ENCODE peak calls at places on chromosomes 7 and 10, in eight cellular contexts. V is fibroblast of mammary gland, G is brain microvascular endothelial cell, X is coronary artery, N is cardiac muscle cell, K is GM06990, B is WTC11, J is GM20000. M is an unnamed sample.

GRCh38 chr10:18777258-18777657 is 118.0 kb downstream of the ARL5B start:
- DNase-seq in X (no peak), N (no peak), K (no peak), B (no peak), G (no peak), V (no peak), J (no peak), M (no peak)

GRCh38 chr7:37220664-37221063 is 228.0 kb downstream of the ELMO1 start:
- DNase-seq in J (no peak), V (no peak), K (no peak), N (no peak), B (no peak), X (no peak), G (no peak), M (no peak)

GRCh38 chr7:102326156-102326914 is 29.9 kb downstream of the SPDYE6 start:
- DNase-seq in K (no peak), B (no peak), V (no peak), X (no peak), G (no peak), N (no peak), J (no peak), M (no peak)

GRCh38 chr10:62183442-62183841 is 85.2 kb downstream of the RTKN2 start:
- DNase-seq in K (peak), B (no peak), N (no peak), V (no peak), G (no peak), X (no peak), J (peak), M (no peak)

GRCh38 chr10:28001353-28001752 is 2.5 kb upstream of the ODAD2 start:
- DNase-seq in G (no peak), X (no peak), J (no peak), B (no peak), N (no peak), V (no peak), K (no peak), M (no peak)

GRCh38 chr7:123643495-123644428 is 11.9 kb upstream of the LMOD2 start:
- DNase-seq in V (peak), X (no peak), G (peak), B (peak), K (no peak), J (no peak), N (peak), M (no peak)

GRCh38 chr10:87753995-87754866 is 63.8 kb downstream of the ATAD1 start:
- DNase-seq in B (no peak), N (no peak), J (no peak), V (no peak), X (no peak), G (no peak), K (no peak), M (no peak)

GRCh38 chr7:27723086-27723485 is 16.9 kb upstream of the TAX1BP1 start:
- DNase-seq in B (no peak), J (no peak), V (no peak), K (no peak), G (no peak), N (no peak), X (no peak), M (no peak)

GRCh38 chr7:158329014-158329610 is 258.5 kb downstream of the PTPRN2 start:
- DNase-seq in G (no peak), X (peak), V (no peak), N (no peak), K (no peak), J (no peak), B (no peak), M (no peak)

GRCh38 chr7:102890292-102890970 is 22.4 kb upstream of the LRRC17 start:
- DNase-seq in X (no peak), K (no peak), J (no peak), B (no peak), V (peak), N (no peak), G (peak), M (no peak)

GRCh38 chr10:15775513-15775912 is 55.8 kb upstream of the ITGA8 start:
- DNase-seq in K (no peak), X (no peak), G (peak), J (no peak), V (peak), N (no peak), B (no peak), M (no peak)

GRCh38 chr10:51014680-51015425 is 59.4 kb upstream of the PRKG1 start:
- DNase-seq in N (no peak), X (no peak), K (no peak), J (no peak), V (peak), G (no peak), B (no peak), M (no peak)

GRCh38 chr7:90455163-90456030 is 14.0 kb upstream of the PTTG1IP2 start:
- DNase-seq in J (peak), B (no peak), V (peak), G (peak), X (no peak), K (peak), N (peak), M (no peak)

GRCh38 chr7:74289660-74290589 is 718 bp downstream of the CLIP2 start:
- DNase-seq in N (no peak), B (no peak), X (no peak), V (no peak), K (peak), G (no peak), J (peak), M (peak)

GRCh38 chr10:132975976-132976682 is 33.8 kb upstream of the CFAP46 start:
- DNase-seq in X (no peak), N (no peak), V (no peak), K (no peak), G (no peak), B (no peak), J (no peak), M (no peak)

GRCh38 chr7:157801971-157802675 is 465.3 kb downstream of the DNAJB6 start:
- DNase-seq in K (no peak), N (no peak), B (no peak), J (no peak), G (no peak), X (no peak), V (no peak), M (no peak)

GRCh38 chr10:83562381-83562780 is 576.9 kb upstream of the GHITM start:
- DNase-seq in G (no peak), N (no peak), K (no peak), J (no peak), B (no peak), V (no peak), X (no peak), M (no peak)

GRCh38 chr7:107045980-107046379 is 1.5 kb downstream of the PRKAR2B start:
- DNase-seq in G (no peak), B (no peak), X (no peak), V (no peak), N (no peak), J (no peak), K (no peak), M (no peak)

GRCh38 chr7:6453737-6454136 is 6.0 kb upstream of the DAGLB start:
- DNase-seq in B (no peak), V (peak), X (no peak), K (no peak), G (peak), J (no peak), N (no peak), M (no peak)

GRCh38 chr10:3095373-3096139 is 28.2 kb downstream of the PFKP start:
- DNase-seq in N (no peak), X (no peak), J (no peak), B (no peak), K (no peak), V (peak), G (peak), M (no peak)

GRCh38 chr10:77006836-77007511 is 630.6 kb downstream of the KCNMA1 start:
- DNase-seq in G (no peak), X (no peak), V (peak), N (no peak), B (no peak), K (no peak), J (no peak), M (no peak)

GRCh38 chr7:158536871-158537865 is 50.5 kb downstream of the PTPRN2 start:
- DNase-seq in V (no peak), B (no peak), N (no peak), G (no peak), J (no peak), X (no peak), K (no peak), M (no peak)

GRCh38 chr7:39735903-39736302 is 112.5 kb downstream of the RALA start:
- DNase-seq in X (no peak), K (no peak), V (peak), N (no peak), J (no peak), G (peak), B (no peak), M (no peak)

GRCh38 chr10:103445767-103446567 is 6.2 kb downstream of the CALHM2 start:
- DNase-seq in N (no peak), B (no peak), G (no peak), X (peak), V (peak), J (no peak), K (no peak), M (no peak)

GRCh38 chr10:116607336-116607735 is 13.4 kb upstream of the PNLIPRP2 start:
- DNase-seq in X (no peak), J (no peak), K (no peak), G (no peak), V (no peak), B (no peak), N (no peak), M (no peak)

GRCh38 chr7:78018541-78019456 is 220.2 kb downstream of the PHTF2 start:
- DNase-seq in J (no peak), K (peak), V (peak), N (no peak), G (peak), X (no peak), B (peak), M (no peak)

GRCh38 chr7:664402-664775 is 62.1 kb upstream of the DNAAF5 start:
- DNase-seq in V (no peak), B (no peak), X (no peak), N (no peak), G (no peak), J (no peak), K (no peak), M (no peak)

GRCh38 chr7:40525764-40526163 is 391.0 kb downstream of the SUGCT start:
- DNase-seq in V (no peak), K (no peak), J (no peak), B (no peak), G (no peak), N (no peak), X (no peak), M (no peak)

GRCh38 chr10:118594392-118595063 is 920 bp downstream of the PRLHR start:
- DNase-seq in X (no peak), N (peak), K (no peak), G (peak), B (peak), V (peak), J (peak), M (no peak)

GRCh38 chr7:143383642-143383957 is 2.5 kb downstream of the ZYX start:
- DNase-seq in J (no peak), K (no peak), B (no peak), G (no peak), N (no peak), V (peak), X (no peak), M (no peak)

GRCh38 chr7:128017460-128017859 is 13.8 kb downstream of the LRRC4 start:
- DNase-seq in J (no peak), G (no peak), K (no peak), N (no peak), B (no peak), X (no peak), V (no peak), M (no peak)
- TF ChIP-seq CTCF in J (no peak), G (peak), K (no peak), N (no peak), B (no peak), X (no peak), V (no peak), M (no peak)

DNA sequence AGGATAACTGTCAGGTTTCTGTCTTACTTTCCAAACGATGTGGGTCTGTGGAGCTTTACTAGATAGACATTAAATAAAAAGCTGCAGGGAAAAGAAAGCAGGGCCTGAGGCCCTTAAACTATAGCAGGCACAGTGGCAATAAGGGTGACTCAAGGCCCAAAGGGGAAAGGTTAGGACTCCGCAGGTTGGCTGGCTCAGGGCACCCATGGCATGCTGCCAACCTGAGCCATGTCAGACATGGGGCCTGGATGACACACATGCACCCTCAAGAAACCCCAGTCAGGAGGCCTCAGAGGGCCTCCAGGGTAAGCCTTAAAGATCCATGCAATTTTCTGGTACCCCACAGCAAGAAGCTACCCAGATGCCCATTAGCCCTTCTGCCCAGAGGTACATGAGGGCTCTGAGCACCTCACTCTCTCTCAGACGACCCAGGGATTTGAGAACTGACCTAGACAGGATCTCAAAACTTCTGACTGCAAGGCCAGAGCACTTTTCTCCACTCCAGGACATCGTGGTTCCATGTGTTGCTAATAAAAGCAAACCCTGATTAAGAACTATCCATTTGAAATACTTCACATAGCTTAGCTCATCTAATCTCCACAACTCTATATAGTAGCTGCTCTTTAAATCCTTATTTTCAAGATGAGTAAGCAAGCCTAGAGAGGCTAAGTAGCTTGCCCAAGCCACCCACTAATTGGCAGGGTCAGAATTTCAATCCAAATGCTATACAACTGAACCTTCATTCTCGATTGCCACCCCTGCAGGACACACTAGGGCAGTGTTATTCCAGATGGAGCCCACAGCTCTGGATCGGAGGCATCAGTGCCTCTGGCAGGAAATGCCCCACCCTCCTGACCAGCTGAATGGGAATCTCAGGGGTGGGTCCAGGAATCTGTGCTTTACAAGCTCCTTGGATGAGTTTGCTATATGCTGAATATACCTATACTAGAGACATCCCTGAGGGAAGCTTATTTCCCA is 132.5 kb upstream of the EFCAB10 start:
- DNase-seq in J (no peak), B (no peak), G (no peak), N (no peak), X (no peak), K (no peak), V (peak), M (no peak)
- TF ChIP-seq CTCF in J (no peak), B (no peak), G (no peak), N (no peak), X (no peak), K (no peak), V (no peak), M (no peak)

GRCh38 chr10:101073631-101074030 is 11.8 kb downstream of the KAZALD1 start:
- DNase-seq in K (no peak), V (no peak), B (no peak), G (no peak), X (no peak), J (no peak), N (no peak), M (no peak)
- TF ChIP-seq CTCF in K (no peak), V (no peak), B (no peak), G (peak), X (no peak), J (no peak), N (no peak), M (no peak)

DNA sequence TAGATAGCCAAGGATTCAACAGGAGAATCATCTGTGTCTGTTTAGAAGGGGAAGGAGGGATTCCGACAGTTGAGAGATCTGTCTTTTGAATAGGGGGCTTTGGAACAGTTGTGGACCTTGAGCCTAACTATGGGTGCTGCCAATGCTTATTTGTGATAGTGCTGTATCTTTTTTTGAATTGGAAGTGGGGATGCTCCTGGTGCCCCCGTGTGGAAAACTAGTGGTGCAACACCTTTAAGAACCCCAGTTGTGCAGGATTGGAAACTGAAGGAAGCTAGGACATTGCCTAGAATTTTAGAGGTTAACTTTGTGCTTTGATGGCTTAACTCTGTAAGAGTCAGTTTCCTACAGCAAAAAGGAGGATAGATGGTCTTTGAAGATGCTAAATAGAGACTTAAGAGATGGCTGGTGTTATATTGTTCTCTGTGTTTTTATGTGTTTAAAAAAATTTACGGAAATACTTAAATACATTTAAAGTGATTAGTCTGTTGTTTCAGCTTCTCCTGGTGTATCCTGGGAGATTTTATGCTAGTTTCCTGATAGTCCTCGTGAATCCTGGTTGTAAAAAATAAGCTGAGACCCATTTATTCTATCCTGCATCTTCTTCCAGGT is 69.3 kb downstream of the AP3M1 start:
- DNase-seq in B (peak), V (peak), K (no peak), X (no peak), G (peak), J (peak), N (peak), M (no peak)
- TF ChIP-seq CTCF in B (peak), V (peak), K (peak), X (peak), G (peak), J (peak), N (peak), M (no peak)

GRCh38 chr10:70115948-70116682 is 16.5 kb downstream of the AIFM2 start:
- DNase-seq in V (peak), J (peak), B (peak), G (peak), X (no peak), N (peak), K (no peak), M (peak)
- TF ChIP-seq CTCF in V (peak), J (peak), B (peak), G (peak), X (peak), N (peak), K (peak), M (peak)

GRCh38 chr10:80596391-80597257 is 58.9 kb downstream of the SH2D4B start:
- DNase-seq in J (peak), X (peak), B (peak), K (no peak), N (peak), G (peak), V (peak), M (no peak)

GRCh38 chr10:80598951-80599350 is 61.2 kb downstream of the SH2D4B start:
- DNase-seq in N (no peak), G (no peak), X (peak), B (no peak), J (no peak), V (no peak), K (no peak), M (no peak)

GRCh38 chr10:80600251-80600650 is 62.5 kb downstream of the SH2D4B start:
- DNase-seq in N (no peak), J (no peak), K (no peak), G (no peak), X (peak), B (no peak), V (no peak), M (no peak)

GRCh38 chr10:80598084-80598798 is 60.5 kb downstream of the SH2D4B start:
- DNase-seq in K (peak), J (peak), B (no peak), N (no peak), V (no peak), G (no peak), X (peak), M (no peak)

DNA sequence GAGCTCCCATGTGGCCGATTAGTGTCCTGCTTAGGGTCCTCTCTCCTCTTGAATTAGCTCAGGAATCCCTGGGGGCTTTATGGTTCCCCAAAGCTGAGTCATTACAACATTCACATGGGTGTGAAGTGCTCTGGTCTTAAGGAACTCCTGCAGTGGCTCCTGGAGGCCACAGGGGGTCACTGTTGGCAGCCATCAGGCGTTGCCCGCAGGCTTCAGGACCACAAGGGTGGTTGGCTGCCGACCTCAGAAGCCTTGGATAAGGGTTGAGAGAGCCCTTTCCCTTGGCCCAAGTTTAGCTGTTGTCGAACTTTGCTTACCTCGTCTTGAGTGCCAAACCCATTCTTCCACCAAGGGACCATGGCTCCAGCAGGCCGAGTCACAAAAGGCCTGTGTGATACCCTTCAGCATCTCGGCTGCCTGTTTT is 61.7 kb downstream of the SH2D4B start:
- DNase-seq in B (peak), G (peak), N (peak), J (peak), X (peak), V (peak), K (peak), M (no peak)
- TF ChIP-seq CTCF in B (peak), G (peak), N (peak), J (peak), X (no peak), V (peak), K (peak), M (no peak)

GRCh38 chr7:47482013-47482761 is 99.7 kb downstream of the TNS3 start:
- DNase-seq in X (peak), V (peak), J (peak), N (peak), B (no peak), K (no peak), G (peak), M (no peak)

GRCh38 chr7:47484457-47484856 is 97.5 kb downstream of the TNS3 start:
- DNase-seq in X (no peak), G (no peak), N (no peak), V (no peak), B (no peak), J (no peak), K (no peak), M (no peak)

GRCh38 chr7:47485640-47486435 is 96.1 kb downstream of the TNS3 start:
- DNase-seq in V (peak), B (no peak), X (no peak), K (no peak), G (no peak), J (no peak), N (no peak), M (no peak)

GRCh38 chr7:47484923-47485639 is 96.8 kb downstream of the TNS3 start:
- DNase-seq in N (no peak), K (no peak), X (no peak), B (no peak), G (no peak), V (peak), J (no peak), M (no peak)

GRCh38 chr7:47483604-47484273 is 98.2 kb downstream of the TNS3 start:
- DNase-seq in J (no peak), X (no peak), G (no peak), B (no peak), K (no peak), V (peak), N (no peak), M (no peak)
- TF ChIP-seq CTCF in J (no peak), X (no peak), G (peak), B (no peak), K (peak), V (peak), N (peak), M (no peak)

M was measured in activated B cell treated with CpG ODN at 0.5 μM for 24 hours.